ENCODE peak calls at places on chromosomes 3 and 15, in eight cellular contexts. One of them, this sample, is unnamed.

GRCh38 chr15:79978694-79979519 is 7.9 kb upstream of the BCL2A1 start:
- DNase-seq in progenitor cell of endocrine pancreas: no peak
- DNase-seq in pons: peak
- DNase-seq in ELR: peak
- DNase-seq in mesendoderm: no peak
- DNase-seq in activated CD4-positive, CD25-positive, alpha-beta regulatory T cell treated with anti-CD3 and anti-CD28 coated beads, Interleukin-2, amount 50 U/mL, for 16 hours: no peak
- DNase-seq in T-helper 2 cell: no peak
- DNase-seq in fibroblast of lung: peak
- DNase-seq in this sample: peak

GRCh38 chr15:49428392-49429095 is 5.5 kb downstream of the FGF7 start:
- DNase-seq in mesendoderm: no peak
- DNase-seq in pons: no peak
- DNase-seq in T-helper 2 cell: no peak
- DNase-seq in activated CD4-positive, CD25-positive, alpha-beta regulatory T cell treated with anti-CD3 and anti-CD28 coated beads, Interleukin-2, amount 50 U/mL, for 16 hours: no peak
- DNase-seq in fibroblast of lung: peak
- DNase-seq in ELR: peak
- DNase-seq in progenitor cell of endocrine pancreas: no peak
- DNase-seq in this sample: peak

GRCh38 chr3:23726811-23727548 is 78.8 kb upstream of the UBE2E1 start:
- DNase-seq in ELR: no peak
- DNase-seq in fibroblast of lung: no peak
- DNase-seq in activated CD4-positive, CD25-positive, alpha-beta regulatory T cell treated with anti-CD3 and anti-CD28 coated beads, Interleukin-2, amount 50 U/mL, for 16 hours: no peak
- DNase-seq in T-helper 2 cell: no peak
- DNase-seq in mesendoderm: no peak
- DNase-seq in progenitor cell of endocrine pancreas: no peak
- DNase-seq in pons: no peak
- DNase-seq in this sample: no peak

GRCh38 chr3:69871256-69871655 is 128.3 kb upstream of the SAMMSON start:
- DNase-seq in ELR: no peak
- DNase-seq in pons: no peak
- DNase-seq in progenitor cell of endocrine pancreas: no peak
- DNase-seq in mesendoderm: no peak
- DNase-seq in fibroblast of lung: no peak
- DNase-seq in T-helper 2 cell: no peak
- DNase-seq in activated CD4-positive, CD25-positive, alpha-beta regulatory T cell treated with anti-CD3 and anti-CD28 coated beads, Interleukin-2, amount 50 U/mL, for 16 hours: no peak
- DNase-seq in this sample: no peak

GRCh38 chr3:143091438-143091837 is 28.1 kb upstream of the CHST2 start:
- DNase-seq in fibroblast of lung: no peak
- DNase-seq in progenitor cell of endocrine pancreas: no peak
- DNase-seq in pons: no peak
- DNase-seq in ELR: no peak
- DNase-seq in mesendoderm: no peak
- DNase-seq in activated CD4-positive, CD25-positive, alpha-beta regulatory T cell treated with anti-CD3 and anti-CD28 coated beads, Interleukin-2, amount 50 U/mL, for 16 hours: no peak
- DNase-seq in T-helper 2 cell: no peak
- DNase-seq in this sample: no peak

GRCh38 chr3:152146461-152146860 is 122.3 kb upstream of the MBNL1 start:
- DNase-seq in T-helper 2 cell: no peak
- DNase-seq in mesendoderm: peak
- DNase-seq in pons: no peak
- DNase-seq in activated CD4-positive, CD25-positive, alpha-beta regulatory T cell treated with anti-CD3 and anti-CD28 coated beads, Interleukin-2, amount 50 U/mL, for 16 hours: no peak
- DNase-seq in fibroblast of lung: no peak
- DNase-seq in progenitor cell of endocrine pancreas: no peak
- DNase-seq in ELR: no peak
- DNase-seq in this sample: no peak

GRCh38 chr3:62768896-62769295 is 106.3 kb downstream of the CADPS start:
- DNase-seq in fibroblast of lung: peak
- DNase-seq in activated CD4-positive, CD25-positive, alpha-beta regulatory T cell treated with anti-CD3 and anti-CD28 coated beads, Interleukin-2, amount 50 U/mL, for 16 hours: no peak
- DNase-seq in mesendoderm: no peak
- DNase-seq in T-helper 2 cell: no peak
- DNase-seq in ELR: no peak
- DNase-seq in pons: no peak
- DNase-seq in progenitor cell of endocrine pancreas: no peak
- DNase-seq in this sample: peak

GRCh38 chr3:49199900-49200281 is 28.5 kb downstream of the KLHDC8B start:
- DNase-seq in mesendoderm: no peak
- DNase-seq in progenitor cell of endocrine pancreas: no peak
- DNase-seq in pons: no peak
- DNase-seq in activated CD4-positive, CD25-positive, alpha-beta regulatory T cell treated with anti-CD3 and anti-CD28 coated beads, Interleukin-2, amount 50 U/mL, for 16 hours: no peak
- DNase-seq in T-helper 2 cell: no peak
- DNase-seq in ELR: no peak
- DNase-seq in fibroblast of lung: no peak
- DNase-seq in this sample: peak

GRCh38 chr3:62252614-62253147 is 120.7 kb downstream of the FEZF2 start:
- DNase-seq in ELR: peak
- DNase-seq in activated CD4-positive, CD25-positive, alpha-beta regulatory T cell treated with anti-CD3 and anti-CD28 coated beads, Interleukin-2, amount 50 U/mL, for 16 hours: no peak
- DNase-seq in mesendoderm: no peak
- DNase-seq in progenitor cell of endocrine pancreas: no peak
- DNase-seq in fibroblast of lung: peak
- DNase-seq in T-helper 2 cell: no peak
- DNase-seq in pons: no peak
- DNase-seq in this sample: peak

GRCh38 chr3:108024146-108024836 is 66.5 kb downstream of the CD47 start:
- DNase-seq in activated CD4-positive, CD25-positive, alpha-beta regulatory T cell treated with anti-CD3 and anti-CD28 coated beads, Interleukin-2, amount 50 U/mL, for 16 hours: no peak
- DNase-seq in pons: no peak
- DNase-seq in fibroblast of lung: peak
- DNase-seq in progenitor cell of endocrine pancreas: no peak
- DNase-seq in T-helper 2 cell: no peak
- DNase-seq in ELR: peak
- DNase-seq in mesendoderm: no peak
- DNase-seq in this sample: peak

GRCh38 chr3:157417247-157417646 is 19.4 kb upstream of the PTX3 start:
- DNase-seq in mesendoderm: peak
- DNase-seq in pons: no peak
- DNase-seq in ELR: peak
- DNase-seq in T-helper 2 cell: no peak
- DNase-seq in fibroblast of lung: peak
- DNase-seq in progenitor cell of endocrine pancreas: no peak
- DNase-seq in activated CD4-positive, CD25-positive, alpha-beta regulatory T cell treated with anti-CD3 and anti-CD28 coated beads, Interleukin-2, amount 50 U/mL, for 16 hours: no peak
- DNase-seq in this sample: no peak

GRCh38 chr3:102037209-102037608 is 187.9 kb downstream of the NFKBIZ start:
- DNase-seq in pons: no peak
- DNase-seq in fibroblast of lung: peak
- DNase-seq in T-helper 2 cell: no peak
- DNase-seq in ELR: no peak
- DNase-seq in progenitor cell of endocrine pancreas: no peak
- DNase-seq in activated CD4-positive, CD25-positive, alpha-beta regulatory T cell treated with anti-CD3 and anti-CD28 coated beads, Interleukin-2, amount 50 U/mL, for 16 hours: no peak
- DNase-seq in mesendoderm: no peak
- DNase-seq in this sample: no peak

GRCh38 chr3:114104414-114104813 is 47.9 kb downstream of the QTRT2 start:
- DNase-seq in pons: no peak
- DNase-seq in ELR: peak
- DNase-seq in mesendoderm: no peak
- DNase-seq in fibroblast of lung: peak
- DNase-seq in progenitor cell of endocrine pancreas: no peak
- DNase-seq in T-helper 2 cell: no peak
- DNase-seq in activated CD4-positive, CD25-positive, alpha-beta regulatory T cell treated with anti-CD3 and anti-CD28 coated beads, Interleukin-2, amount 50 U/mL, for 16 hours: no peak
- DNase-seq in this sample: no peak

GRCh38 chr3:45885979-45886711 is at the start of gene CCR9:
- DNase-seq in ELR: no peak
- DNase-seq in pons: no peak
- DNase-seq in progenitor cell of endocrine pancreas: no peak
- DNase-seq in T-helper 2 cell: no peak
- DNase-seq in mesendoderm: no peak
- DNase-seq in activated CD4-positive, CD25-positive, alpha-beta regulatory T cell treated with anti-CD3 and anti-CD28 coated beads, Interleukin-2, amount 50 U/mL, for 16 hours: no peak
- DNase-seq in fibroblast of lung: no peak
- DNase-seq in this sample: no peak

GRCh38 chr3:72004749-72005292 is 219.9 kb upstream of the PROK2 start:
- DNase-seq in ELR: peak
- DNase-seq in fibroblast of lung: peak
- DNase-seq in pons: no peak
- DNase-seq in activated CD4-positive, CD25-positive, alpha-beta regulatory T cell treated with anti-CD3 and anti-CD28 coated beads, Interleukin-2, amount 50 U/mL, for 16 hours: no peak
- DNase-seq in T-helper 2 cell: no peak
- DNase-seq in mesendoderm: no peak
- DNase-seq in progenitor cell of endocrine pancreas: no peak
- DNase-seq in this sample: peak

GRCh38 chr3:8239718-8240698 is 261.6 kb upstream of the LMCD1 start:
- DNase-seq in mesendoderm: peak
- DNase-seq in pons: peak
- DNase-seq in progenitor cell of endocrine pancreas: peak
- DNase-seq in activated CD4-positive, CD25-positive, alpha-beta regulatory T cell treated with anti-CD3 and anti-CD28 coated beads, Interleukin-2, amount 50 U/mL, for 16 hours: no peak
- DNase-seq in T-helper 2 cell: no peak
- DNase-seq in ELR: peak
- DNase-seq in fibroblast of lung: peak
- DNase-seq in this sample: peak

GRCh38 chr15:40287968-40288367 is 5.1 kb upstream of the ANKRD63 start:
- DNase-seq in fibroblast of lung: no peak
- DNase-seq in ELR: no peak
- DNase-seq in pons: no peak
- DNase-seq in activated CD4-positive, CD25-positive, alpha-beta regulatory T cell treated with anti-CD3 and anti-CD28 coated beads, Interleukin-2, amount 50 U/mL, for 16 hours: no peak
- DNase-seq in mesendoderm: peak
- DNase-seq in T-helper 2 cell: no peak
- DNase-seq in progenitor cell of endocrine pancreas: no peak
- DNase-seq in this sample: no peak

GRCh38 chr3:46887980-46888494 is 10.5 kb downstream of the PTH1R start:
- DNase-seq in activated CD4-positive, CD25-positive, alpha-beta regulatory T cell treated with anti-CD3 and anti-CD28 coated beads, Interleukin-2, amount 50 U/mL, for 16 hours: no peak
- DNase-seq in mesendoderm: no peak
- DNase-seq in T-helper 2 cell: no peak
- DNase-seq in pons: no peak
- DNase-seq in progenitor cell of endocrine pancreas: no peak
- DNase-seq in ELR: no peak
- DNase-seq in fibroblast of lung: no peak
- DNase-seq in this sample: no peak

GRCh38 chr3:99817047-99817436 is 620 bp upstream of the CMSS1 start:
- DNase-seq in ELR: peak
- DNase-seq in activated CD4-positive, CD25-positive, alpha-beta regulatory T cell treated with anti-CD3 and anti-CD28 coated beads, Interleukin-2, amount 50 U/mL, for 16 hours: no peak
- DNase-seq in progenitor cell of endocrine pancreas: no peak
- DNase-seq in pons: no peak
- DNase-seq in mesendoderm: peak
- DNase-seq in T-helper 2 cell: no peak
- DNase-seq in fibroblast of lung: no peak
- DNase-seq in this sample: no peak

GRCh38 chr15:41354371-41354770 is 21.7 kb downstream of the NUSAP1 start:
- DNase-seq in T-helper 2 cell: no peak
- DNase-seq in ELR: no peak
- DNase-seq in activated CD4-positive, CD25-positive, alpha-beta regulatory T cell treated with anti-CD3 and anti-CD28 coated beads, Interleukin-2, amount 50 U/mL, for 16 hours: no peak
- DNase-seq in pons: no peak
- DNase-seq in mesendoderm: no peak
- DNase-seq in progenitor cell of endocrine pancreas: no peak
- DNase-seq in fibroblast of lung: no peak
- DNase-seq in this sample: no peak

GRCh38 chr3:195692361-195692700 is 28.4 kb upstream of the MUC20 start:
- DNase-seq in fibroblast of lung: no peak
- DNase-seq in ELR: no peak
- DNase-seq in progenitor cell of endocrine pancreas: no peak
- DNase-seq in T-helper 2 cell: no peak
- DNase-seq in mesendoderm: no peak
- DNase-seq in activated CD4-positive, CD25-positive, alpha-beta regulatory T cell treated with anti-CD3 and anti-CD28 coated beads, Interleukin-2, amount 50 U/mL, for 16 hours: no peak
- DNase-seq in pons: no peak
- DNase-seq in this sample: no peak

GRCh38 chr3:181712190-181712504 is 422 bp downstream of the SOX2 start:
- DNase-seq in progenitor cell of endocrine pancreas: no peak
- DNase-seq in mesendoderm: no peak
- DNase-seq in fibroblast of lung: no peak
- DNase-seq in ELR: no peak
- DNase-seq in T-helper 2 cell: no peak
- DNase-seq in activated CD4-positive, CD25-positive, alpha-beta regulatory T cell treated with anti-CD3 and anti-CD28 coated beads, Interleukin-2, amount 50 U/mL, for 16 hours: no peak
- DNase-seq in pons: no peak
- DNase-seq in this sample: no peak

GRCh38 chr15:52790941-52791751 is 1.0 kb upstream of the ONECUT1 start:
- DNase-seq in progenitor cell of endocrine pancreas: no peak
- DNase-seq in fibroblast of lung: peak
- DNase-seq in pons: no peak
- DNase-seq in mesendoderm: peak
- DNase-seq in ELR: peak
- DNase-seq in activated CD4-positive, CD25-positive, alpha-beta regulatory T cell treated with anti-CD3 and anti-CD28 coated beads, Interleukin-2, amount 50 U/mL, for 16 hours: no peak
- DNase-seq in T-helper 2 cell: no peak
- DNase-seq in this sample: no peak

GRCh38 chr15:39663684-39664083 is 82.8 kb downstream of the THBS1 start:
- DNase-seq in activated CD4-positive, CD25-positive, alpha-beta regulatory T cell treated with anti-CD3 and anti-CD28 coated beads, Interleukin-2, amount 50 U/mL, for 16 hours: no peak
- DNase-seq in ELR: no peak
- DNase-seq in mesendoderm: no peak
- DNase-seq in fibroblast of lung: peak
- DNase-seq in progenitor cell of endocrine pancreas: no peak
- DNase-seq in pons: no peak
- DNase-seq in T-helper 2 cell: no peak
- DNase-seq in this sample: no peak

GRCh38 chr3:48406443-48407431 is 23.1 kb downstream of the PLXNB1 start:
- DNase-seq in activated CD4-positive, CD25-positive, alpha-beta regulatory T cell treated with anti-CD3 and anti-CD28 coated beads, Interleukin-2, amount 50 U/mL, for 16 hours: no peak
- DNase-seq in fibroblast of lung: no peak
- DNase-seq in ELR: no peak
- DNase-seq in T-helper 2 cell: no peak
- DNase-seq in mesendoderm: no peak
- DNase-seq in pons: no peak
- DNase-seq in progenitor cell of endocrine pancreas: peak
- DNase-seq in this sample: no peak

GRCh38 chr15:63079938-63080626 is 37.5 kb downstream of the TPM1 start:
- DNase-seq in mesendoderm: peak
- DNase-seq in activated CD4-positive, CD25-positive, alpha-beta regulatory T cell treated with anti-CD3 and anti-CD28 coated beads, Interleukin-2, amount 50 U/mL, for 16 hours: no peak
- DNase-seq in T-helper 2 cell: no peak
- DNase-seq in pons: no peak
- DNase-seq in progenitor cell of endocrine pancreas: no peak
- DNase-seq in fibroblast of lung: peak
- DNase-seq in ELR: peak
- DNase-seq in this sample: peak

GRCh38 chr3:175187586-175187985 is 328.5 kb downstream of the NAALADL2 start:
- DNase-seq in mesendoderm: no peak
- DNase-seq in activated CD4-positive, CD25-positive, alpha-beta regulatory T cell treated with anti-CD3 and anti-CD28 coated beads, Interleukin-2, amount 50 U/mL, for 16 hours: no peak
- DNase-seq in T-helper 2 cell: no peak
- DNase-seq in pons: no peak
- DNase-seq in ELR: no peak
- DNase-seq in fibroblast of lung: peak
- DNase-seq in progenitor cell of endocrine pancreas: no peak
- DNase-seq in this sample: peak

GRCh38 chr15:85730001-85730820 is 64.5 kb downstream of the KLHL25 start:
- DNase-seq in activated CD4-positive, CD25-positive, alpha-beta regulatory T cell treated with anti-CD3 and anti-CD28 coated beads, Interleukin-2, amount 50 U/mL, for 16 hours: no peak
- DNase-seq in T-helper 2 cell: no peak
- DNase-seq in fibroblast of lung: peak
- DNase-seq in progenitor cell of endocrine pancreas: no peak
- DNase-seq in ELR: peak
- DNase-seq in mesendoderm: peak
- DNase-seq in pons: peak
- DNase-seq in this sample: peak

GRCh38 chr3:170802164-170803151 is 67.5 kb downstream of the RPL22L1 start:
- DNase-seq in ELR: peak
- DNase-seq in activated CD4-positive, CD25-positive, alpha-beta regulatory T cell treated with anti-CD3 and anti-CD28 coated beads, Interleukin-2, amount 50 U/mL, for 16 hours: no peak
- DNase-seq in T-helper 2 cell: no peak
- DNase-seq in fibroblast of lung: peak
- DNase-seq in pons: no peak
- DNase-seq in progenitor cell of endocrine pancreas: no peak
- DNase-seq in mesendoderm: peak
- DNase-seq in this sample: peak

GRCh38 chr3:117507958-117508357 is 798.4 kb downstream of the TUSC7 start:
- DNase-seq in pons: no peak
- DNase-seq in ELR: no peak
- DNase-seq in progenitor cell of endocrine pancreas: no peak
- DNase-seq in fibroblast of lung: no peak
- DNase-seq in T-helper 2 cell: no peak
- DNase-seq in mesendoderm: no peak
- DNase-seq in activated CD4-positive, CD25-positive, alpha-beta regulatory T cell treated with anti-CD3 and anti-CD28 coated beads, Interleukin-2, amount 50 U/mL, for 16 hours: no peak
- DNase-seq in this sample: no peak

GRCh38 chr3:171219258-171219657 is 192.7 kb upstream of the SLC2A2 start:
- DNase-seq in activated CD4-positive, CD25-positive, alpha-beta regulatory T cell treated with anti-CD3 and anti-CD28 coated beads, Interleukin-2, amount 50 U/mL, for 16 hours: no peak
- DNase-seq in progenitor cell of endocrine pancreas: no peak
- DNase-seq in T-helper 2 cell: no peak
- DNase-seq in pons: no peak
- DNase-seq in mesendoderm: no peak
- DNase-seq in fibroblast of lung: no peak
- DNase-seq in ELR: no peak
- DNase-seq in this sample: no peak

GRCh38 chr3:9800529-9800928 is 7.6 kb downstream of the ARPC4 start:
- DNase-seq in pons: no peak
- DNase-seq in mesendoderm: no peak
- DNase-seq in T-helper 2 cell: no peak
- DNase-seq in activated CD4-positive, CD25-positive, alpha-beta regulatory T cell treated with anti-CD3 and anti-CD28 coated beads, Interleukin-2, amount 50 U/mL, for 16 hours: no peak
- DNase-seq in progenitor cell of endocrine pancreas: no peak
- DNase-seq in fibroblast of lung: no peak
- DNase-seq in ELR: no peak
- DNase-seq in this sample: no peak

GRCh38 chr3:106263556-106263955 is 394.7 kb upstream of the CBLB start:
- DNase-seq in activated CD4-positive, CD25-positive, alpha-beta regulatory T cell treated with anti-CD3 and anti-CD28 coated beads, Interleukin-2, amount 50 U/mL, for 16 hours: no peak
- DNase-seq in progenitor cell of endocrine pancreas: no peak
- DNase-seq in fibroblast of lung: peak
- DNase-seq in mesendoderm: no peak
- DNase-seq in ELR: no peak
- DNase-seq in pons: no peak
- DNase-seq in T-helper 2 cell: no peak
- DNase-seq in this sample: no peak

GRCh38 chr15:52112203-52112750 is 298 bp downstream of the BCL2L10 start:
- DNase-seq in mesendoderm: no peak
- DNase-seq in fibroblast of lung: no peak
- DNase-seq in progenitor cell of endocrine pancreas: no peak
- DNase-seq in activated CD4-positive, CD25-positive, alpha-beta regulatory T cell treated with anti-CD3 and anti-CD28 coated beads, Interleukin-2, amount 50 U/mL, for 16 hours: no peak
- DNase-seq in ELR: no peak
- DNase-seq in T-helper 2 cell: no peak
- DNase-seq in pons: no peak
- DNase-seq in this sample: no peak